ENCODE peak calls at places on chromosomes 6 and 20, in nine cellular contexts. One of them, this sample, is unnamed.
A peak's percentile ranks its signal among the peaks of the same experiment; 100 is the strongest.

GRCh38 chr6:35725721-35726438 is 11.0 kb upstream of the ARMC12 start:
- DNase-seq in stimulated activated CD4-positive, alpha-beta T cell treated with anti-CD3 and anti-CD28 coated beads, Interleukin-1b, Interleukin-23, amount 100 ng/mL, for 1 hour: no peak
- DNase-seq in GM13977: no peak
- DNase-seq in left ventricle myocardium superior: peak; percentile 74
- DNase-seq in DMS153: no peak
- DNase-seq in mesothelial cell of epicardium: no peak
- DNase-seq in T-cell: no peak
- DNase-seq in CD8-positive, alpha-beta T cell: peak; percentile 59
- DNase-seq in NCI-H2171: no peak
- DNase-seq in this sample: peak; percentile 83

GRCh38 chr6:76250666-76251065 is 178.2 kb upstream of the IMPG1 start:
- DNase-seq in stimulated activated CD4-positive, alpha-beta T cell treated with anti-CD3 and anti-CD28 coated beads, Interleukin-1b, Interleukin-23, amount 100 ng/mL, for 1 hour: no peak
- DNase-seq in GM13977: no peak
- DNase-seq in left ventricle myocardium superior: no peak
- DNase-seq in DMS153: no peak
- DNase-seq in mesothelial cell of epicardium: no peak
- DNase-seq in T-cell: no peak
- DNase-seq in CD8-positive, alpha-beta T cell: no peak
- DNase-seq in NCI-H2171: peak; percentile 4
- DNase-seq in this sample: peak; percentile 2

GRCh38 chr6:105282801-105283585 is 103.2 kb upstream of the POPDC3 start:
- DNase-seq in stimulated activated CD4-positive, alpha-beta T cell treated with anti-CD3 and anti-CD28 coated beads, Interleukin-1b, Interleukin-23, amount 100 ng/mL, for 1 hour: no peak
- DNase-seq in GM13977: no peak
- DNase-seq in left ventricle myocardium superior: no peak
- DNase-seq in DMS153: no peak
- DNase-seq in mesothelial cell of epicardium: no peak
- DNase-seq in T-cell: no peak
- DNase-seq in CD8-positive, alpha-beta T cell: no peak
- DNase-seq in NCI-H2171: no peak
- DNase-seq in this sample: no peak

GRCh38 chr6:147077251-147077650 is 127.0 kb upstream of the STXBP5 start:
- DNase-seq in stimulated activated CD4-positive, alpha-beta T cell treated with anti-CD3 and anti-CD28 coated beads, Interleukin-1b, Interleukin-23, amount 100 ng/mL, for 1 hour: no peak
- DNase-seq in GM13977: no peak
- DNase-seq in left ventricle myocardium superior: peak; percentile 38
- DNase-seq in DMS153: peak; percentile 77
- DNase-seq in mesothelial cell of epicardium: no peak
- DNase-seq in T-cell: no peak
- DNase-seq in CD8-positive, alpha-beta T cell: no peak
- DNase-seq in NCI-H2171: no peak
- DNase-seq in this sample: no peak

GRCh38 chr6:145155873-145156782 is 579.2 kb downstream of the EPM2A start:
- DNase-seq in stimulated activated CD4-positive, alpha-beta T cell treated with anti-CD3 and anti-CD28 coated beads, Interleukin-1b, Interleukin-23, amount 100 ng/mL, for 1 hour: no peak
- DNase-seq in GM13977: no peak
- DNase-seq in left ventricle myocardium superior: no peak
- DNase-seq in DMS153: no peak
- DNase-seq in mesothelial cell of epicardium: no peak
- DNase-seq in T-cell: no peak
- DNase-seq in CD8-positive, alpha-beta T cell: no peak
- DNase-seq in NCI-H2171: no peak
- DNase-seq in this sample: no peak

GRCh38 chr20:48419173-48419572 is 408.6 kb downstream of the PREX1 start:
- DNase-seq in stimulated activated CD4-positive, alpha-beta T cell treated with anti-CD3 and anti-CD28 coated beads, Interleukin-1b, Interleukin-23, amount 100 ng/mL, for 1 hour: no peak
- DNase-seq in GM13977: no peak
- DNase-seq in left ventricle myocardium superior: no peak
- DNase-seq in DMS153: no peak
- DNase-seq in mesothelial cell of epicardium: no peak
- DNase-seq in T-cell: no peak
- DNase-seq in CD8-positive, alpha-beta T cell: no peak
- DNase-seq in NCI-H2171: no peak
- DNase-seq in this sample: no peak

GRCh38 chr6:133341607-133342158 is 100.5 kb downstream of the EYA4 start:
- DNase-seq in stimulated activated CD4-positive, alpha-beta T cell treated with anti-CD3 and anti-CD28 coated beads, Interleukin-1b, Interleukin-23, amount 100 ng/mL, for 1 hour: no peak
- DNase-seq in GM13977: no peak
- DNase-seq in left ventricle myocardium superior: no peak
- DNase-seq in DMS153: peak; percentile 35
- DNase-seq in mesothelial cell of epicardium: no peak
- DNase-seq in T-cell: no peak
- DNase-seq in CD8-positive, alpha-beta T cell: no peak
- DNase-seq in NCI-H2171: peak; percentile 51
- DNase-seq in this sample: peak; percentile 87

GRCh38 chr6:137681445-137682009 is 185.5 kb upstream of the TNFAIP3 start:
- DNase-seq in stimulated activated CD4-positive, alpha-beta T cell treated with anti-CD3 and anti-CD28 coated beads, Interleukin-1b, Interleukin-23, amount 100 ng/mL, for 1 hour: no peak
- DNase-seq in GM13977: no peak
- DNase-seq in left ventricle myocardium superior: no peak
- DNase-seq in DMS153: no peak
- DNase-seq in mesothelial cell of epicardium: no peak
- DNase-seq in T-cell: no peak
- DNase-seq in CD8-positive, alpha-beta T cell: no peak
- DNase-seq in NCI-H2171: no peak
- DNase-seq in this sample: no peak

GRCh38 chr6:85451586-85452306 is 1.9 kb downstream of the NT5E start:
- DNase-seq in stimulated activated CD4-positive, alpha-beta T cell treated with anti-CD3 and anti-CD28 coated beads, Interleukin-1b, Interleukin-23, amount 100 ng/mL, for 1 hour: no peak
- DNase-seq in GM13977: no peak
- DNase-seq in left ventricle myocardium superior: no peak
- DNase-seq in DMS153: no peak
- DNase-seq in mesothelial cell of epicardium: no peak
- DNase-seq in T-cell: no peak
- DNase-seq in CD8-positive, alpha-beta T cell: no peak
- DNase-seq in NCI-H2171: no peak
- DNase-seq in this sample: no peak

This sample was measured in cardiac fibroblast.